ENCODE peak calls at places on chromosomes 2 and 18, in five cellular contexts. M is GM12878, P is sigmoid colon, U is H9, I is lower lobe of right lung. J is an unnamed sample.

GRCh38 chr2:190216829-190217228 is 102.8 kb downstream of the HIBCH start:
- DNase-seq in P (no peak), I (no peak), U (peak), M (no peak), J (no peak)

GRCh38 chr2:234725528-234726264 is 226.1 kb upstream of the SH3BP4 start:
- DNase-seq in U (no peak), M (no peak), I (no peak), P (no peak), J (no peak)

GRCh38 chr2:137202310-137202709 is 437.0 kb downstream of the THSD7B start:
- DNase-seq in I (no peak), M (no peak), P (no peak), U (no peak), J (no peak)

GRCh38 chr2:145203931-145204330 is 684.0 kb upstream of the ZEB2 start:
- DNase-seq in U (no peak), I (no peak), P (no peak), M (no peak), J (no peak)

GRCh38 chr2:235583144-235583543 is 89.3 kb downstream of the AGAP1 start:
- DNase-seq in M (no peak), I (no peak), U (no peak), P (no peak), J (no peak)

GRCh38 chr2:33166287-33166881 is 219.6 kb downstream of the LTBP1 start:
- DNase-seq in I (no peak), M (no peak), P (no peak), U (no peak), J (no peak)

GRCh38 chr2:215454519-215454918 is 18.7 kb upstream of the FN1 start:
- DNase-seq in I (no peak), U (no peak), M (no peak), P (no peak), J (no peak)

GRCh38 chr2:188294547-188294946 is 2.9 kb downstream of the GULP1 start:
- DNase-seq in M (no peak), I (no peak), U (no peak), P (no peak), J (no peak)

GRCh38 chr2:64866797-64867196 is 122.4 kb upstream of the SLC1A4 start:
- DNase-seq in I (no peak), M (no peak), U (no peak), P (no peak), J (peak)

GRCh38 chr2:238813109-238813508 is 34.8 kb upstream of the TWIST2 start:
- DNase-seq in P (no peak), M (no peak), U (peak), I (no peak), J (no peak)

GRCh38 chr2:205297368-205297767 is 384.9 kb upstream of the NRP2 start:
- DNase-seq in U (no peak), M (no peak), P (no peak), I (no peak), J (no peak)

GRCh38 chr2:229445013-229445412 is 173.9 kb upstream of the PID1 start:
- DNase-seq in I (no peak), M (no peak), P (peak), U (no peak), J (peak)

GRCh38 chr2:229443869-229444268 is 172.8 kb upstream of the PID1 start:
- DNase-seq in P (no peak), U (no peak), I (no peak), M (no peak), J (no peak)

GRCh38 chr2:229445501-229446294 is 174.6 kb upstream of the PID1 start:
- DNase-seq in I (no peak), P (peak), U (no peak), M (no peak), J (peak)

GRCh38 chr2:229446316-229446715 is 175.2 kb upstream of the PID1 start:
- DNase-seq in U (no peak), M (no peak), I (no peak), P (no peak), J (peak)

DNA sequence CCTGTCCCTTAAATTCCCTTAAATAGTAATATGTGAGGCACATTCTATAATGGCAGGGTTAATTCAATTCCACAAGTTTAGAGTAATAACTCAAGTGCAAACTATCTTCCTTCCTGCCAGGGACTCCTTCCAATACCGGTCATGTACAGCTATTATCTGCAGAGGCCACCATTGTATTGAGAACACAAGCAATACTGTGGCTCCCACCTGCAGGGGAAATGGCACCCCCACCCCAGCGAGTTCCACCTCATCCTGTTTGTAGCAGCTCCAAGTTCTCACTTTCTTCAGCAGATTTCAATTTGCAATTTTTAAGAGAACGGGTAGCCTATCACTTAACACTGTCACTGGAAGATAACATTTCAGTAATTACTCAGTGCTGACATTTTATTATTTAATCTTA is 172.1 kb upstream of the PID1 start:
- DNase-seq in I (no peak), M (no peak), U (no peak), P (no peak), J (no peak)
- H3K27ac ChIP-seq in I (no peak), M (no peak), U (no peak), P (peak), J (no peak)

GRCh38 chr2:127076924-127077323 is 30.0 kb downstream of the BIN1 start:
- DNase-seq in U (no peak), M (no peak), P (no peak), I (no peak), J (no peak)

GRCh38 chr2:127076290-127076689 is 30.7 kb downstream of the BIN1 start:
- DNase-seq in M (no peak), U (no peak), P (no peak), I (no peak), J (no peak)

GRCh38 chr2:127078691-127079270 is 28.2 kb downstream of the BIN1 start:
- DNase-seq in U (no peak), M (no peak), I (no peak), P (no peak), J (no peak)

GRCh38 chr2:127079358-127079920 is 27.5 kb downstream of the BIN1 start:
- DNase-seq in U (no peak), M (no peak), I (no peak), P (no peak), J (no peak)

GRCh38 chr2:127078028-127078427 is 28.9 kb downstream of the BIN1 start:
- DNase-seq in P (no peak), M (no peak), U (no peak), I (no peak), J (no peak)
- H3K27ac ChIP-seq in P (no peak), M (no peak), U (no peak), I (no peak), J (peak)

GRCh38 chr2:68770271-68771111 is 35.9 kb downstream of the ARHGAP25 start:
- DNase-seq in U (no peak), M (no peak), I (no peak), P (no peak), J (no peak)
- H3K27ac ChIP-seq in U (no peak), M (no peak), I (peak), P (peak), J (peak)

GRCh38 chr2:20094955-20095354 is 43.5 kb upstream of the LAPTM4A start:
- DNase-seq in M (no peak), U (no peak), I (no peak), P (no peak), J (no peak)
- H3K27ac ChIP-seq in M (no peak), U (no peak), I (no peak), P (no peak), J (no peak)

GRCh38 chr18:3254725-3255124 is 7.1 kb downstream of the MYL12A start:
- DNase-seq in M (no peak), I (no peak), U (no peak), P (no peak), J (no peak)

GRCh38 chr18:3257627-3258120 is 4.3 kb upstream of the MYL12B start:
- DNase-seq in U (no peak), I (no peak), M (no peak), P (no peak), J (no peak)

GRCh38 chr18:3252843-3253242 is 5.2 kb downstream of the MYL12A start:
- DNase-seq in M (no peak), P (no peak), I (no peak), U (no peak), J (no peak)

GRCh38 chr18:3256693-3257626 is 5.0 kb upstream of the MYL12B start:
- DNase-seq in M (no peak), P (no peak), U (no peak), I (no peak), J (no peak)

GRCh38 chr18:3255611-3256165 is 6.2 kb upstream of the MYL12B start:
- DNase-seq in P (no peak), I (no peak), U (no peak), M (no peak), J (no peak)
- H3K27ac ChIP-seq in P (peak), I (peak), U (no peak), M (peak), J (no peak)

DNA sequence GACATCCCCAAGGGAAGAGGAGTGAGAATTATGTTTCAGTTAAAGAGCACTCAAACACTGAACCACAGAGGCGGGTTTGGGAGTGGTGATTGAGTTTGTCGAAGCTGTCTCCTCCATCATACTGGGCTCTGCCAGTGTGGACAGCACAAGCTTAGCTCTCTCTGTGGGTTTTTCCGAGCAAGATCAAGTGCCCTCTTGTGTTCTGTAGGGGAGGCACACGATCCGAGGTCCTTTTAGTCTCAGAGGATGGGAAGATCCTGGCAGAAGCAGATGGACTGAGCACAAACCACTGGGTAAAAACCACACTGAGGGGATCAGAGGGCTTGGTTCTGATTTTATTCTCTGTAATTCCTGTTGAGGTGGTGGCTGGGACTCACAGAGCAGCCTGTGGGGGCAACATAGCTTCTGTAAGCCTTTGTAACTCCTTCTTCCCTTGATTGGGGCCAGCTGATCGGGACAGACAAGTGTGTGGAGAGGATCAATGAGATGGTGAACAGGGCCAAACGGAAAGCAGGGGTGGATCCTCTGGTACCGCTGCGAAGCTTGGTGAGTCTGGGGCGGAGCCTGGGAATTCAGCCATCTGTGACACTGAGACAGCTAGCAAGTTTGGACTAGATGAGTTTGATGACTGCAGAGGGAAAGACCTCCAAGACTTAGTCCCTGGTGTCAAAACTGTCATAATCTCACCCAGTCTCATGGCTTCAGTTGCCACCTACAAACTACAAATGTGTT is 2.0 kb downstream of the NAGK start:
- DNase-seq in P (peak), I (no peak), U (peak), M (no peak), J (no peak)
- H3K27ac ChIP-seq in P (no peak), I (no peak), U (no peak), M (peak), J (peak)